ENCODE peak calls at places on chromosomes 13 and 19, in ten cellular contexts. One of them, this sample, is unnamed.

GRCh38 chr19:18098891-18099622 is 1.5 kb downstream of the MAST3 start:
- DNase-seq in left cardiac atrium: no peak
- DNase-seq in T-helper 1 cell: no peak
- DNase-seq in AG09319: no peak
- DNase-seq in C1 segment of cervical spinal cord: no peak
- DNase-seq in stimulated activated CD8-positive, alpha-beta memory T cell treated with anti-CD3 and anti-CD28 coated beads, Interleukin-12 subunit alpha, Interleukin-12 subunit beta, amount 100 ng/mL, for 1 hour: no peak
- DNase-seq in aorta: no peak
- DNase-seq in T-helper 2 cell: peak
- DNase-seq in natural killer cell: peak
- DNase-seq in effector memory CD8-positive, alpha-beta T cell: peak
- DNase-seq in this sample: peak

GRCh38 chr13:93547886-93548285 is 321.3 kb downstream of the GPC6 start:
- DNase-seq in AG09319: no peak
- DNase-seq in left cardiac atrium: no peak
- DNase-seq in T-helper 1 cell: no peak
- DNase-seq in C1 segment of cervical spinal cord: no peak
- DNase-seq in effector memory CD8-positive, alpha-beta T cell: no peak
- DNase-seq in stimulated activated CD8-positive, alpha-beta memory T cell treated with anti-CD3 and anti-CD28 coated beads, Interleukin-12 subunit alpha, Interleukin-12 subunit beta, amount 100 ng/mL, for 1 hour: no peak
- DNase-seq in aorta: no peak
- DNase-seq in natural killer cell: no peak
- DNase-seq in T-helper 2 cell: no peak
- DNase-seq in this sample: no peak

GRCh38 chr13:75762066-75762937 is 126.2 kb downstream of the LMO7 start:
- DNase-seq in natural killer cell: no peak
- DNase-seq in effector memory CD8-positive, alpha-beta T cell: peak
- DNase-seq in T-helper 2 cell: peak
- DNase-seq in left cardiac atrium: no peak
- DNase-seq in T-helper 1 cell: no peak
- DNase-seq in AG09319: no peak
- DNase-seq in stimulated activated CD8-positive, alpha-beta memory T cell treated with anti-CD3 and anti-CD28 coated beads, Interleukin-12 subunit alpha, Interleukin-12 subunit beta, amount 100 ng/mL, for 1 hour: no peak
- DNase-seq in aorta: no peak
- DNase-seq in C1 segment of cervical spinal cord: no peak
- DNase-seq in this sample: peak

GRCh38 chr13:107590556-107590955 is 624.8 kb downstream of the LIG4 start:
- DNase-seq in T-helper 2 cell: no peak
- DNase-seq in effector memory CD8-positive, alpha-beta T cell: no peak
- DNase-seq in AG09319: no peak
- DNase-seq in natural killer cell: no peak
- DNase-seq in C1 segment of cervical spinal cord: no peak
- DNase-seq in aorta: no peak
- DNase-seq in T-helper 1 cell: no peak
- DNase-seq in stimulated activated CD8-positive, alpha-beta memory T cell treated with anti-CD3 and anti-CD28 coated beads, Interleukin-12 subunit alpha, Interleukin-12 subunit beta, amount 100 ng/mL, for 1 hour: no peak
- DNase-seq in left cardiac atrium: no peak
- DNase-seq in this sample: no peak

GRCh38 chr19:16896098-16896912 is 7.5 kb downstream of the F2RL3 start:
- DNase-seq in stimulated activated CD8-positive, alpha-beta memory T cell treated with anti-CD3 and anti-CD28 coated beads, Interleukin-12 subunit alpha, Interleukin-12 subunit beta, amount 100 ng/mL, for 1 hour: no peak
- DNase-seq in T-helper 1 cell: no peak
- DNase-seq in effector memory CD8-positive, alpha-beta T cell: peak
- DNase-seq in natural killer cell: peak
- DNase-seq in aorta: no peak
- DNase-seq in C1 segment of cervical spinal cord: no peak
- DNase-seq in AG09319: no peak
- DNase-seq in T-helper 2 cell: no peak
- DNase-seq in left cardiac atrium: no peak
- DNase-seq in this sample: no peak

GRCh38 chr19:42135836-42136235 is 3.6 kb upstream of the POU2F2 start:
- DNase-seq in T-helper 2 cell: no peak
- DNase-seq in T-helper 1 cell: no peak
- DNase-seq in left cardiac atrium: no peak
- DNase-seq in effector memory CD8-positive, alpha-beta T cell: no peak
- DNase-seq in aorta: no peak
- DNase-seq in AG09319: no peak
- DNase-seq in stimulated activated CD8-positive, alpha-beta memory T cell treated with anti-CD3 and anti-CD28 coated beads, Interleukin-12 subunit alpha, Interleukin-12 subunit beta, amount 100 ng/mL, for 1 hour: no peak
- DNase-seq in natural killer cell: no peak
- DNase-seq in C1 segment of cervical spinal cord: no peak
- DNase-seq in this sample: no peak

GRCh38 chr19:55247621-55248099 is 11.2 kb downstream of the PPP6R1 start:
- DNase-seq in C1 segment of cervical spinal cord: no peak
- DNase-seq in T-helper 2 cell: no peak
- DNase-seq in aorta: no peak
- DNase-seq in effector memory CD8-positive, alpha-beta T cell: no peak
- DNase-seq in left cardiac atrium: peak
- DNase-seq in natural killer cell: no peak
- DNase-seq in stimulated activated CD8-positive, alpha-beta memory T cell treated with anti-CD3 and anti-CD28 coated beads, Interleukin-12 subunit alpha, Interleukin-12 subunit beta, amount 100 ng/mL, for 1 hour: no peak
- DNase-seq in T-helper 1 cell: no peak
- DNase-seq in AG09319: peak
- DNase-seq in this sample: no peak

GRCh38 chr13:113616281-113616906 is 31.8 kb downstream of the TFDP1 start:
- DNase-seq in effector memory CD8-positive, alpha-beta T cell: no peak
- DNase-seq in T-helper 1 cell: no peak
- DNase-seq in natural killer cell: no peak
- DNase-seq in C1 segment of cervical spinal cord: no peak
- DNase-seq in aorta: peak
- DNase-seq in left cardiac atrium: no peak
- DNase-seq in stimulated activated CD8-positive, alpha-beta memory T cell treated with anti-CD3 and anti-CD28 coated beads, Interleukin-12 subunit alpha, Interleukin-12 subunit beta, amount 100 ng/mL, for 1 hour: no peak
- DNase-seq in AG09319: no peak
- DNase-seq in T-helper 2 cell: no peak
- DNase-seq in this sample: no peak

GRCh38 chr13:82214341-82214740 is 1667.9 kb downstream of the SLITRK1 start:
- DNase-seq in T-helper 2 cell: no peak
- DNase-seq in AG09319: no peak
- DNase-seq in effector memory CD8-positive, alpha-beta T cell: no peak
- DNase-seq in C1 segment of cervical spinal cord: no peak
- DNase-seq in natural killer cell: no peak
- DNase-seq in T-helper 1 cell: no peak
- DNase-seq in left cardiac atrium: no peak
- DNase-seq in stimulated activated CD8-positive, alpha-beta memory T cell treated with anti-CD3 and anti-CD28 coated beads, Interleukin-12 subunit alpha, Interleukin-12 subunit beta, amount 100 ng/mL, for 1 hour: no peak
- DNase-seq in aorta: no peak
- DNase-seq in this sample: no peak

GRCh38 chr13:41827507-41828213 is 133.2 kb downstream of the VWA8 start:
- DNase-seq in T-helper 2 cell: no peak
- DNase-seq in stimulated activated CD8-positive, alpha-beta memory T cell treated with anti-CD3 and anti-CD28 coated beads, Interleukin-12 subunit alpha, Interleukin-12 subunit beta, amount 100 ng/mL, for 1 hour: no peak
- DNase-seq in AG09319: peak
- DNase-seq in T-helper 1 cell: no peak
- DNase-seq in effector memory CD8-positive, alpha-beta T cell: no peak
- DNase-seq in C1 segment of cervical spinal cord: no peak
- DNase-seq in natural killer cell: no peak
- DNase-seq in aorta: no peak
- DNase-seq in left cardiac atrium: no peak
- DNase-seq in this sample: no peak

GRCh38 chr13:33918199-33918932 is 100.4 kb downstream of the RFC3 start:
- DNase-seq in C1 segment of cervical spinal cord: no peak
- DNase-seq in T-helper 1 cell: no peak
- DNase-seq in left cardiac atrium: peak
- DNase-seq in effector memory CD8-positive, alpha-beta T cell: no peak
- DNase-seq in natural killer cell: no peak
- DNase-seq in aorta: no peak
- DNase-seq in AG09319: peak
- DNase-seq in stimulated activated CD8-positive, alpha-beta memory T cell treated with anti-CD3 and anti-CD28 coated beads, Interleukin-12 subunit alpha, Interleukin-12 subunit beta, amount 100 ng/mL, for 1 hour: no peak
- DNase-seq in T-helper 2 cell: no peak
- DNase-seq in this sample: no peak

This sample was measured in GM12864.